ENCODE peak calls at places on chromosomes 13 and 19, in nine cellular contexts. Z, J, C, D, Q, V, K, G and P are unnamed samples.

GRCh38 chr19:17475541-17476115 is 5.3 kb downstream of the SLC27A1 start:
- ATAC-seq in J (no peak), C (peak), D (no peak), V (peak), Z (peak), G (peak), Q (peak), K (peak), P (peak)

GRCh38 chr13:79675931-79676658 is 195.1 kb downstream of the NDFIP2 start:
- ATAC-seq in V (peak), Z (no peak), Q (no peak), D (no peak), C (no peak), J (peak), G (peak), K (no peak), P (peak)

GRCh38 chr19:31214086-31214485 is 135.2 kb downstream of the TSHZ3 start:
- ATAC-seq in K (peak), Q (peak), Z (peak), C (peak), J (no peak), D (peak), V (peak), G (peak), P (peak)

GRCh38 chr19:52896431-52897148 is 845 bp downstream of the ZNF320 start:
- ATAC-seq in C (peak), K (peak), D (no peak), J (peak), V (peak), Z (peak), G (peak), Q (peak), P (peak)

GRCh38 chr19:16542045-16542893 is at the start of gene CHERP:
- ATAC-seq in V (peak), D (peak), K (peak), G (peak), C (peak), J (peak), Q (peak), Z (peak), P (peak)

GRCh38 chr13:99415014-99415650 is 86.1 kb upstream of the TM9SF2 start:
- ATAC-seq in G (peak), K (peak), D (no peak), Z (peak), V (no peak), Q (no peak), J (no peak), C (no peak), P (no peak)

GRCh38 chr19:16327911-16328823 is 3.5 kb downstream of the KLF2 start:
- ATAC-seq in C (no peak), V (peak), G (peak), K (peak), Q (peak), D (no peak), J (no peak), Z (peak), P (no peak)

GRCh38 chr19:5642204-5642603 is 19.3 kb downstream of the SAFB start:
- ATAC-seq in Z (no peak), G (no peak), J (no peak), D (no peak), V (no peak), K (no peak), Q (no peak), C (no peak), P (peak)

GRCh38 chr19:35736913-35737886 is 5.1 kb downstream of the IGFLR1 start:
- ATAC-seq in Q (no peak), K (no peak), G (no peak), Z (no peak), D (no peak), V (no peak), C (no peak), J (no peak), P (no peak)

GRCh38 chr19:34430738-34431625 is 2.8 kb downstream of the UBA2 start:
- ATAC-seq in D (peak), J (peak), V (peak), Q (no peak), Z (no peak), K (no peak), G (peak), C (peak), P (no peak)

GRCh38 chr13:47117268-47117667 is 220.4 kb upstream of the HTR2A start:
- ATAC-seq in C (peak), D (no peak), Z (no peak), J (no peak), V (no peak), G (no peak), K (no peak), Q (no peak), P (no peak)

GRCh38 chr13:29301027-29301426 is 294.5 kb downstream of the SLC7A1 start:
- ATAC-seq in G (no peak), K (no peak), C (no peak), Q (no peak), V (no peak), D (no peak), J (peak), Z (no peak), P (no peak)

GRCh38 chr13:98755116-98755515 is 2.6 kb upstream of the SLC15A1 start:
- ATAC-seq in G (no peak), J (no peak), V (no peak), Q (no peak), Z (no peak), C (no peak), K (no peak), D (no peak), P (no peak)

GRCh38 chr13:48199404-48199991 is 33.5 kb upstream of the ITM2B start:
- ATAC-seq in V (no peak), G (no peak), J (no peak), Q (no peak), D (no peak), K (no peak), C (no peak), Z (no peak), P (peak)

GRCh38 chr13:32881074-32881791 is 135.0 kb upstream of the KL start:
- ATAC-seq in D (peak), V (no peak), Z (peak), J (no peak), K (no peak), G (no peak), Q (peak), C (peak), P (peak)

GRCh38 chr19:3178973-3179738 is 587 bp downstream of the S1PR4 start:
- ATAC-seq in C (no peak), V (peak), Q (peak), D (peak), K (peak), Z (peak), J (peak), G (peak), P (peak)

GRCh38 chr19:5018224-5019015 is 49.5 kb downstream of the KDM4B start:
- ATAC-seq in G (no peak), Z (peak), C (peak), D (no peak), Q (no peak), K (no peak), J (no peak), V (no peak), P (no peak)

GRCh38 chr13:51849145-51850101 is 4.4 kb upstream of the TMEM272 start:
- ATAC-seq in Q (peak), G (peak), V (peak), J (peak), Z (peak), K (peak), C (peak), D (peak), P (no peak)

GRCh38 chr13:62453761-62454160 is 1038.1 kb upstream of the PCDH20 start:
- ATAC-seq in K (no peak), J (no peak), C (no peak), D (no peak), G (no peak), Q (no peak), V (no peak), Z (no peak), P (no peak)

GRCh38 chr13:21753117-21753729 is 82.3 kb downstream of the FGF9 start:
- ATAC-seq in C (no peak), K (no peak), Q (no peak), Z (no peak), J (no peak), V (no peak), D (no peak), G (no peak), P (no peak)

GRCh38 chr19:14142262-14143190 is 6.1 kb upstream of the ASF1B start:
- ATAC-seq in Q (no peak), Z (no peak), C (no peak), J (no peak), V (no peak), D (no peak), G (no peak), K (no peak), P (no peak)

GRCh38 chr13:43905435-43906031 is 25.8 kb downstream of the LACC1 start:
- ATAC-seq in K (peak), Q (peak), V (peak), J (peak), G (peak), C (peak), Z (peak), D (no peak), P (peak)

GRCh38 chr13:100875392-100876043 is 200.9 kb upstream of the TMTC4 start:
- ATAC-seq in G (no peak), Q (no peak), K (no peak), D (peak), C (peak), V (no peak), Z (peak), J (no peak), P (no peak)

GRCh38 chr13:19834704-19835103 is 28.7 kb downstream of the ZMYM5 start:
- ATAC-seq in J (no peak), Z (no peak), V (no peak), C (no peak), D (no peak), G (no peak), Q (no peak), K (no peak), P (no peak)

GRCh38 chr19:2266183-2266993 is 10.2 kb upstream of the JSRP1 start:
- ATAC-seq in Q (peak), Z (peak), D (no peak), V (peak), J (no peak), K (peak), G (peak), C (no peak), P (no peak)

GRCh38 chr19:41089955-41090354 is 1.7 kb downstream of the CYP2A13 start:
- ATAC-seq in C (no peak), V (no peak), D (no peak), Q (no peak), G (no peak), K (no peak), J (peak), Z (no peak), P (no peak)